ENCODE peak calls at places on chromosome 1, in eight cellular contexts. One of them, this sample, is unnamed.

GRCh38 chr1:97138515-97139032 is 417.0 kb downstream of the PTBP2 start:
- DNase-seq in NCI-H82: peak; percentile 74
- DNase-seq in mucosa of gallbladder: no peak
- DNase-seq in stimulated activated CD4-positive, alpha-beta T cell treated with anti-CD3 and anti-CD28 coated beads, Interleukin-15, amount 100 ng/mL, for 1 hour: no peak
- DNase-seq in NCI-H526: no peak
- DNase-seq in CD4-positive, alpha-beta memory T cell: no peak
- DNase-seq in SK-MEL-5: peak; percentile 3
- DNase-seq in T-helper 2 cell: no peak
- DNase-seq in this sample: no peak

GRCh38 chr1:93817819-93818569 is 61.0 kb downstream of the DNTTIP2 start:
- DNase-seq in NCI-H82: no peak
- DNase-seq in mucosa of gallbladder: no peak
- DNase-seq in stimulated activated CD4-positive, alpha-beta T cell treated with anti-CD3 and anti-CD28 coated beads, Interleukin-15, amount 100 ng/mL, for 1 hour: no peak
- DNase-seq in NCI-H526: no peak
- DNase-seq in CD4-positive, alpha-beta memory T cell: peak; percentile 74
- DNase-seq in SK-MEL-5: no peak
- DNase-seq in T-helper 2 cell: peak; percentile 85
- DNase-seq in this sample: no peak

GRCh38 chr1:44030606-44031050 is 634 bp downstream of the SLC6A9 start:
- DNase-seq in NCI-H82: peak; percentile 75
- DNase-seq in mucosa of gallbladder: no peak
- DNase-seq in stimulated activated CD4-positive, alpha-beta T cell treated with anti-CD3 and anti-CD28 coated beads, Interleukin-15, amount 100 ng/mL, for 1 hour: peak; percentile 35
- DNase-seq in NCI-H526: peak; percentile 95
- DNase-seq in CD4-positive, alpha-beta memory T cell: no peak
- DNase-seq in SK-MEL-5: peak; percentile 33
- DNase-seq in T-helper 2 cell: no peak
- DNase-seq in this sample: peak; percentile 34

GRCh38 chr1:197467881-197468280 is 199.8 kb downstream of the CRB1 start:
- DNase-seq in NCI-H82: no peak
- DNase-seq in mucosa of gallbladder: no peak
- DNase-seq in stimulated activated CD4-positive, alpha-beta T cell treated with anti-CD3 and anti-CD28 coated beads, Interleukin-15, amount 100 ng/mL, for 1 hour: no peak
- DNase-seq in NCI-H526: no peak
- DNase-seq in CD4-positive, alpha-beta memory T cell: no peak
- DNase-seq in SK-MEL-5: no peak
- DNase-seq in T-helper 2 cell: no peak
- DNase-seq in this sample: no peak

GRCh38 chr1:230877139-230877923 is 9.0 kb upstream of the C1orf198 start:
- DNase-seq in NCI-H82: no peak
- DNase-seq in mucosa of gallbladder: no peak
- DNase-seq in stimulated activated CD4-positive, alpha-beta T cell treated with anti-CD3 and anti-CD28 coated beads, Interleukin-15, amount 100 ng/mL, for 1 hour: no peak
- DNase-seq in NCI-H526: no peak
- DNase-seq in CD4-positive, alpha-beta memory T cell: no peak
- DNase-seq in SK-MEL-5: no peak
- DNase-seq in T-helper 2 cell: no peak
- DNase-seq in this sample: no peak

GRCh38 chr1:89273324-89273778 is 691 bp upstream of the GBP5 start:
- DNase-seq in NCI-H82: no peak
- DNase-seq in mucosa of gallbladder: no peak
- DNase-seq in stimulated activated CD4-positive, alpha-beta T cell treated with anti-CD3 and anti-CD28 coated beads, Interleukin-15, amount 100 ng/mL, for 1 hour: no peak
- DNase-seq in NCI-H526: no peak
- DNase-seq in CD4-positive, alpha-beta memory T cell: peak; percentile 39
- DNase-seq in SK-MEL-5: no peak
- DNase-seq in T-helper 2 cell: no peak
- DNase-seq in this sample: no peak

GRCh38 chr1:145751491-145752021 is 32.3 kb downstream of the CD160 start:
- DNase-seq in NCI-H82: no peak
- DNase-seq in mucosa of gallbladder: no peak
- DNase-seq in stimulated activated CD4-positive, alpha-beta T cell treated with anti-CD3 and anti-CD28 coated beads, Interleukin-15, amount 100 ng/mL, for 1 hour: no peak
- DNase-seq in NCI-H526: no peak
- DNase-seq in CD4-positive, alpha-beta memory T cell: peak; percentile 27
- DNase-seq in SK-MEL-5: peak; percentile 47
- DNase-seq in T-helper 2 cell: no peak
- DNase-seq in this sample: no peak

GRCh38 chr1:184222561-184223157 is 164.2 kb upstream of the C1orf21 start:
- DNase-seq in NCI-H82: peak; percentile 74
- DNase-seq in mucosa of gallbladder: peak; percentile 52
- DNase-seq in stimulated activated CD4-positive, alpha-beta T cell treated with anti-CD3 and anti-CD28 coated beads, Interleukin-15, amount 100 ng/mL, for 1 hour: peak; percentile 5
- DNase-seq in NCI-H526: peak; percentile 84
- DNase-seq in CD4-positive, alpha-beta memory T cell: no peak
- DNase-seq in SK-MEL-5: peak; percentile 73
- DNase-seq in T-helper 2 cell: peak; percentile 26
- DNase-seq in this sample: peak; percentile 49

GRCh38 chr1:8239306-8240023 is 78.4 kb upstream of the SLC45A1 start:
- DNase-seq in NCI-H82: peak; percentile 84
- DNase-seq in mucosa of gallbladder: peak; percentile 44
- DNase-seq in stimulated activated CD4-positive, alpha-beta T cell treated with anti-CD3 and anti-CD28 coated beads, Interleukin-15, amount 100 ng/mL, for 1 hour: no peak
- DNase-seq in NCI-H526: no peak
- DNase-seq in CD4-positive, alpha-beta memory T cell: no peak
- DNase-seq in SK-MEL-5: no peak
- DNase-seq in T-helper 2 cell: no peak
- DNase-seq in this sample: no peak